ENCODE peak calls at places on chromosomes 5 and 9, in five cellular contexts. L is psoas muscle; B is NCI-H1092 treated with DMSO at 0.1 percent for 48 hours; A is lung microvascular endothelial cell; V is stimulated activated CD4-positive, alpha-beta T cell treated with anti-CD3 and anti-CD28 coated beads, Interleukin-4, amount 100 ng/mL, for 48 hours. D is an unnamed sample.

GRCh38 chr9:2787065-2787464 is 56.8 kb downstream of the PUM3 start:
- DNase-seq in V (no peak), A (no peak), B (no peak), L (no peak), D (no peak)

GRCh38 chr5:132052520-132052919 is 7.9 kb upstream of the IL3 start:
- DNase-seq in V (no peak), B (no peak), L (peak), A (no peak), D (peak)

GRCh38 chr5:37888476-37888875 is 48.6 kb upstream of the GDNF start:
- DNase-seq in V (no peak), A (no peak), B (no peak), L (no peak), D (no peak)

GRCh38 chr9:136437430-136437829 is 2.2 kb downstream of the INPP5E start:
- DNase-seq in A (peak), V (no peak), L (no peak), B (no peak), D (peak)

GRCh38 chr5:149618581-149619248 is 37.4 kb downstream of the ARHGEF37 start:
- DNase-seq in A (peak), V (no peak), L (peak), B (peak), D (no peak)

GRCh38 chr9:130549093-130549735 is 30.2 kb upstream of the FUBP3 start:
- DNase-seq in A (no peak), B (peak), V (no peak), L (no peak), D (no peak)

GRCh38 chr5:122142480-122142879 is 13.1 kb downstream of the ZNF474 start:
- DNase-seq in V (no peak), L (no peak), A (no peak), B (no peak), D (no peak)

GRCh38 chr5:86688414-86688813 is 70.7 kb downstream of the COX7C start:
- DNase-seq in A (no peak), V (no peak), B (no peak), L (no peak), D (no peak)

GRCh38 chr5:73306741-73307275 is 133.8 kb downstream of the TMEM174 start:
- DNase-seq in L (no peak), B (no peak), V (no peak), A (no peak), D (no peak)

GRCh38 chr5:155001523-155001922 is 12.0 kb upstream of the KIF4B start:
- DNase-seq in A (no peak), B (no peak), V (no peak), L (no peak), D (no peak)

GRCh38 chr9:35096035-35096849 is at the start of gene PIGO:
- DNase-seq in V (peak), B (peak), L (peak), A (peak), D (peak)

GRCh38 chr9:34636791-34637355 is 714 bp downstream of the SIGMAR1 start:
- DNase-seq in B (no peak), L (no peak), V (no peak), A (no peak), D (no peak)

GRCh38 chr5:172715931-172716682 is 54.9 kb downstream of the DUSP1 start:
- DNase-seq in A (no peak), V (no peak), B (no peak), L (no peak), D (no peak)

GRCh38 chr9:89498845-89499480 is 1.1 kb upstream of the SEMA4D start:
- DNase-seq in L (no peak), A (no peak), B (no peak), V (no peak), D (peak)

GRCh38 chr9:88663766-88664419 is 128.9 kb downstream of the NXNL2 start:
- DNase-seq in V (no peak), L (no peak), A (no peak), B (no peak), D (no peak)

GRCh38 chr9:134171316-134172197 is 7.2 kb upstream of the RNU6ATAC start:
- DNase-seq in A (no peak), L (peak), B (no peak), V (no peak), D (no peak)

GRCh38 chr5:73265641-73266040 is 92.6 kb downstream of the TMEM174 start:
- DNase-seq in L (no peak), B (no peak), V (no peak), A (no peak), D (no peak)

GRCh38 chr5:134590992-134591659 is 41.5 kb downstream of the SAR1B start:
- DNase-seq in B (no peak), V (peak), A (no peak), L (peak), D (peak)

GRCh38 chr5:156778139-156778696 is 71.9 kb upstream of the PPP1R2B start:
- DNase-seq in A (no peak), V (no peak), B (no peak), L (no peak), D (no peak)

D was measured in left lobe of liver.